ENCODE peak calls at places on chromosomes 13 and 19, in eight cellular contexts. L is PC-3, M is MM.1S, Z is Karpas-422, V is GM23338, C is OCI-LY7, H is SK-N-SH, O is HCT116. D is an unnamed sample. For H3K9me2 and H3K4me1, the result is how much of the 10 kb centered on the place peaks cover.

GRCh38 chr19:1045247-1045603 is 5.3 kb downstream of the ABCA7 start:
- DNase-seq in L (peak), M (peak), Z (peak), V (peak), C (peak), H (peak), O (peak), D (no peak)

GRCh38 chr13:48160879-48161278 is 66.0 kb upstream of the MED4 start:
- DNase-seq in L (peak), M (no peak), Z (no peak), V (no peak), C (no peak), H (no peak), O (no peak), D (no peak)

GRCh38 chr19:5804516-5805464 is at the start of gene NRTN:
- DNase-seq in L (peak), M (peak), Z (peak), V (peak), C (peak), H (peak), O (no peak), D (peak)

GRCh38 chr13:105936816-105937215 is 598.6 kb downstream of the EFNB2 start:
- DNase-seq in L (no peak), M (no peak), Z (no peak), V (no peak), C (no peak), H (no peak), O (no peak), D (no peak)

GRCh38 chr13:83355042-83355441 is 527.2 kb downstream of the SLITRK1 start:
- DNase-seq in L (no peak), M (no peak), Z (no peak), V (no peak), C (no peak), H (no peak), O (no peak), D (no peak)

GRCh38 chr19:16002985-16003384 is 54.2 kb downstream of the OR10H4 start:
- DNase-seq in L (no peak), M (no peak), Z (no peak), V (no peak), C (no peak), H (no peak), O (no peak), D (no peak)

GRCh38 chr19:49145485-49146407 is 9.4 kb downstream of the HRC start:
- DNase-seq in L (peak), M (peak), Z (peak), V (peak), C (peak), H (peak), O (peak), D (peak)

GRCh38 chr19:3670796-3671679 is 29.2 kb downstream of the PIP5K1C start:
- DNase-seq in L (no peak), M (no peak), Z (no peak), V (no peak), C (no peak), H (no peak), O (no peak), D (peak)

GRCh38 chr13:37295046-37295445 is 189.6 kb upstream of the CSNK1A1L start:
- DNase-seq in L (no peak), M (no peak), Z (no peak), V (no peak), C (no peak), H (no peak), O (no peak), D (no peak)

GRCh38 chr19:23983406-23983805 is 68.7 kb downstream of the ZNF726 start:
- DNase-seq in L (peak), M (no peak), Z (no peak), V (no peak), C (no peak), H (no peak), O (no peak), D (no peak)
- H3K9me2 ChIP-seq in L (under half), M (under half), Z (under half), V (under half), C (under half), H (under half), O (under half), D (under half)

GRCh38 chr13:24716011-24716410 is 35.8 kb downstream of the ATP12A start:
- DNase-seq in L (no peak), M (no peak), Z (no peak), V (peak), C (no peak), H (no peak), O (no peak), D (no peak)
- H2AFZ ChIP-seq in L (no peak), M (no peak), Z (no peak), V (no peak), C (no peak), H (no peak), O (no peak), D (no peak)

GRCh38 chr19:44746946-44747738 is 1.4 kb upstream of the BCL3 start:
- DNase-seq in L (peak), M (peak), Z (no peak), V (peak), C (peak), H (peak), O (peak), D (peak)

GRCh38 chr19:44746616-44746945 is 1.9 kb upstream of the BCL3 start:
- DNase-seq in L (no peak), M (no peak), Z (no peak), V (no peak), C (no peak), H (no peak), O (no peak), D (no peak)

GRCh38 chr19:44747739-44748425 is 626 bp upstream of the BCL3 start:
- DNase-seq in L (peak), M (no peak), Z (peak), V (peak), C (no peak), H (peak), O (no peak), D (peak)

GRCh38 chr19:44745386-44745831 is 3.1 kb upstream of the BCL3 start:
- DNase-seq in L (peak), M (no peak), Z (no peak), V (peak), C (no peak), H (no peak), O (peak), D (peak)

GRCh38 chr19:44745887-44746600 is 2.5 kb upstream of the BCL3 start:
- DNase-seq in L (no peak), M (no peak), Z (no peak), V (no peak), C (no peak), H (no peak), O (no peak), D (no peak)
- H3K4me1 ChIP-seq in L (half or more), M (under half), Z (under half), V (under half), C (under half), H (under half), O (half or more), D (under half)

GRCh38 chr13:80430561-80430960 is 89.6 kb upstream of the SPRY2 start:
- DNase-seq in L (peak), M (no peak), Z (no peak), V (no peak), C (no peak), H (no peak), O (no peak), D (no peak)
- H3K9me2 ChIP-seq in L (under half), M (under half), Z (under half), V (under half), C (under half), H (under half), O (under half), D (under half)

GRCh38 chr13:72839831-72840426 is 58.0 kb downstream of the PIBF1 start:
- DNase-seq in L (peak), M (peak), Z (peak), V (peak), C (peak), H (peak), O (peak), D (peak)
- H2AFZ ChIP-seq in L (no peak), M (no peak), Z (no peak), V (no peak), C (no peak), H (no peak), O (no peak), D (no peak)

DNA sequence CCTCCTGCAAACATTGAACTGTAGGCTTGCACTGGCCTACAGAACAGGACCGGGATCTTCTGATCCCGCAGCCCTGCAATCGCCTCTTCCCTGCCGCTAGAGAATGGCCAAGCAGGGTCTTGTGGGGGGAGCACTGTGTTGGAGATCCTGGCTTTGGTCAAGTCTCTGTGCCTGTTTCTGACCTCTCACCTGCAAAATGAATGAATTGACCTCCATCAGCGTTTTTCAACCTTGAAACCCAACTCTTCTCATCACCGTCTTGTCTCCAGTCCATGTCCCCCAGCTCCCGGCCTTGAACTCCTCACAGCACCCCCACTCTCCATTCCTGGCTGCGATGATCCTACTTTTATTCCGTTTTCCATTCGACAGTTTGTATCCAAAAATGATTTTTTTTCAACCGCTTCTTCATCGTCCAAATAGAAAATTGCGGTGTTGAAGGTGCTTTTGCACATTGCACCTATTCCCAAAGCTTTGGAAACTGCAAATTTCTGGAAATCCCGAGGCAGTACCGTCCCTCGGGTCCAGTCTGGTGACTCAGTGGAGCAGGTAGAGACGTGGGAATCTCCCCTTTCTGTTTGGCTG is 2.0 kb downstream of the MYO9B start:
- DNase-seq in L (no peak), M (no peak), Z (no peak), V (no peak), C (no peak), H (no peak), O (no peak), D (no peak)
- H3K4me1 ChIP-seq in L (under half), M (under half), Z (half or more), V (under half), C (half or more), H (under half), O (under half), D (under half)

DNA sequence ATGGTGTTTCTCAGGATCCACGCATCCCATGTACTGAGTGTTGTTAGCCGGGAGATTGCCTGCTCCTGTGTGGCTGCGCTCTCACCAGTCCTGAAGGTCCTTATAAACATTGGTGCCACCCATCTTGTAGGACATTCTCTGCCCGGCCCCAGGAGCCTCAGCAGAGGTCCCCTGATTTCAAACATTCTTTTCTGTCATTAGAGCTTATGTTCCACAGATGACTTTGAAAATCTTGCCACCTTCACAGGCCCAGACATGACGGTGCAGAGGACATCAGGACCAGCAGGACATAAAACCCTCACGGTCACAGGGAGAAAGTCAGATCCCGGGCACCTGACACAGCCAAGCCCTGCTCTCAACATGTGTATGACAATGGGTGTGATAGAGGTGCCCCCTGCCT is 33.2 kb upstream of the PEPD start:
- DNase-seq in L (no peak), M (no peak), Z (no peak), V (no peak), C (no peak), H (no peak), O (no peak), D (no peak)
- H3K9me2 ChIP-seq in L (under half), M (under half), Z (under half), V (under half), C (under half), H (under half), O (under half), D (under half)